ENCODE peak calls at places on chromosomes 4 and X, in six cellular contexts. L is neural progenitor cell, Q is neuronal stem cell, A is cardiac muscle cell, P is esophagus squamous epithelium, T is mucosa of descending colon. M is an unnamed sample.

GRCh38 chr4:169410839-169411770 is 140.3 kb upstream of the SH3RF1 start:
- DNase-seq in P (no peak), L (peak; percentile 32), A (peak; percentile 54), Q (peak; percentile 11), T (no peak), M (peak; percentile 69)

GRCh38 chrX:128616933-128617332 is 564.7 kb upstream of the ACTRT1 start:
- DNase-seq in A (no peak), P (no peak), L (no peak), T (no peak), Q (no peak), M (no peak)

GRCh38 chrX:142089193-142089592 is 115.9 kb downstream of the MAGEC2 start:
- DNase-seq in A (peak; percentile 41), P (no peak), T (no peak), Q (no peak), L (no peak), M (no peak)

GRCh38 chr4:155582971-155583437 is 83.6 kb upstream of the GUCY1A1 start:
- DNase-seq in T (no peak), P (no peak), Q (no peak), L (no peak), A (peak; percentile 89), M (peak; percentile 4)

GRCh38 chrX:28022371-28022770 is 41.1 kb upstream of the DCAF8L1 start:
- DNase-seq in T (no peak), A (peak; percentile 0), L (no peak), P (no peak), Q (no peak), M (no peak)

GRCh38 chr4:71586087-71586763 is 197.7 kb downstream of the GC start:
- DNase-seq in P (no peak), Q (no peak), L (no peak), A (no peak), T (no peak), M (no peak)

GRCh38 chr4:142954415-142954814 is 108.3 kb upstream of the INPP4B start:
- DNase-seq in A (no peak), P (no peak), T (no peak), L (no peak), Q (no peak), M (no peak)

GRCh38 chrX:12771445-12772069 is 19.7 kb upstream of the PRPS2 start:
- DNase-seq in Q (peak; percentile 29), T (peak; percentile 77), L (peak; percentile 84), P (no peak), A (peak; percentile 65), M (peak; percentile 62)

GRCh38 chrX:105526431-105526830 is 295.9 kb upstream of the NRK start:
- DNase-seq in Q (no peak), L (no peak), A (no peak), T (no peak), P (no peak), M (no peak)

GRCh38 chrX:107454302-107454701 is 4.8 kb downstream of the FRMPD3 start:
- DNase-seq in P (no peak), L (no peak), Q (no peak), T (no peak), A (no peak), M (no peak)

GRCh38 chr4:26175016-26175786 is 145.6 kb upstream of the RBPJ start:
- DNase-seq in A (no peak), Q (no peak), L (no peak), P (no peak), T (no peak), M (peak; percentile 63)

GRCh38 chr4:7822858-7823257 is 116.8 kb downstream of the AFAP1 start:
- DNase-seq in P (no peak), Q (no peak), T (no peak), L (no peak), A (no peak), M (no peak)

GRCh38 chr4:16516796-16517413 is 290.6 kb upstream of the TAPT1 start:
- DNase-seq in P (no peak), L (peak; percentile 27), Q (no peak), T (no peak), A (peak; percentile 85), M (no peak)

GRCh38 chr4:86924805-86925204 is 10.0 kb upstream of the AFF1 start:
- DNase-seq in A (peak; percentile 83), Q (no peak), P (no peak), T (no peak), L (no peak), M (no peak)

GRCh38 chrX:153989971-153990655 is 17.6 kb downstream of the TMEM187 start:
- DNase-seq in T (no peak), A (no peak), Q (no peak), L (no peak), P (no peak), M (peak; percentile 31)

GRCh38 chrX:16484338-16484737 is 165.6 kb upstream of the S100G start:
- DNase-seq in P (no peak), Q (no peak), L (no peak), T (no peak), A (peak; percentile 73), M (peak; percentile 19)

GRCh38 chr4:56048621-56049427 is 100.1 kb downstream of the CEP135 start:
- DNase-seq in P (no peak), A (peak; percentile 77), T (peak; percentile 80), L (peak; percentile 91), Q (peak; percentile 73), M (peak; percentile 11)

GRCh38 chrX:68183612-68184214 is 249.6 kb downstream of the OPHN1 start:
- DNase-seq in T (no peak), P (no peak), A (peak; percentile 52), Q (no peak), L (peak; percentile 30), M (no peak)

GRCh38 chrX:32448945-32449344 is 762.4 kb downstream of the DMD start:
- DNase-seq in T (no peak), A (no peak), L (no peak), Q (no peak), P (no peak), M (no peak)

GRCh38 chr4:148076964-148077363 is 345.1 kb downstream of the ARHGAP10 start:
- DNase-seq in T (no peak), A (no peak), Q (no peak), P (no peak), L (no peak), M (no peak)

GRCh38 chrX:69896046-69896445 is 153.7 kb downstream of the AWAT2 start:
- DNase-seq in A (no peak), P (no peak), L (no peak), Q (no peak), T (no peak), M (no peak)

GRCh38 chr4:142567199-142567598 is 278.9 kb downstream of the INPP4B start:
- DNase-seq in L (peak; percentile 88), Q (peak; percentile 53), T (peak; percentile 36), A (no peak), P (no peak), M (peak; percentile 74)

GRCh38 chrX:31832263-31832662 is 760.4 kb upstream of the FTHL17 start:
- DNase-seq in L (no peak), P (no peak), Q (no peak), T (no peak), A (no peak), M (no peak)

GRCh38 chr4:8838296-8838695 is 33.3 kb downstream of the HMX1 start:
- DNase-seq in A (no peak), Q (no peak), L (no peak), T (no peak), P (no peak), M (no peak)

GRCh38 chrX:134338527-134338926 is 101.5 kb downstream of the CCDC160 start:
- DNase-seq in P (no peak), A (no peak), Q (no peak), L (no peak), T (no peak), M (no peak)

GRCh38 chr4:159101983-159102622 is 776 bp upstream of the RAPGEF2 start:
- DNase-seq in T (peak; percentile 37), L (peak; percentile 40), P (no peak), A (peak; percentile 20), Q (no peak), M (no peak)

GRCh38 chr4:176526704-176527103 is 206.9 kb downstream of the SPCS3 start:
- DNase-seq in Q (no peak), T (no peak), L (no peak), P (no peak), A (no peak), M (no peak)

GRCh38 chrX:34578237-34578636 is 78.8 kb downstream of the TMEM47 start:
- DNase-seq in L (peak; percentile 41), Q (peak; percentile 1), T (no peak), A (peak; percentile 63), P (no peak), M (no peak)

DNA sequence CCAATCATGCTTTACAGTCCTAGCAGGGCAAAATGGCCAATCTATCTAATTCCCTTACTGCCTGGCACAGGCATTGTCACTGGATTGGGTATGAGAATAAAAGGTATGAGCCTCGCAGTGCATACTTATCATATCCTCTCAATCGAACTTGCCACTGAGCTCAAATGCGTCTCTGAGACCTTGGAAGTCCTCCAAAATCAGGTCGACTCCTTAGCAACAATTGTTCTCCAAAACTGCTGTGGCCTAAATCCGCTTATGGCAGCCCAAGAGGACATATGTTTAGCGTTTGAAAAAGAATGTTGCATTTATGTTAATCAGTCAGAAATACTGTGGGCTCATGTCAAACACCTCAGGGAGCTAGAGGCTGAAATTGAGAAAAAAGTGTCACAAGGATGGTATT is 69.7 kb downstream of the SPIN4 start:
- DNase-seq in Q (no peak), A (no peak), L (no peak), P (no peak), T (no peak), M (no peak)
- H3K9me3 ChIP-seq in Q (no peaks in the 10 kb centered on the region), A (no peaks in the 10 kb centered on the region), L (peaks cover under 1% of the 10 kb centered on the region), P (no peaks in the 10 kb centered on the region), T (no peaks in the 10 kb centered on the region), M (no peaks in the 10 kb centered on the region)

GRCh38 chrX:40153335-40154221 is 55.8 kb upstream of the BCOR start:
- DNase-seq in L (peak; percentile 70), P (peak; percentile 3), A (peak; percentile 56), Q (no peak), T (peak; percentile 72), M (peak; percentile 44)
- H3K9me3 ChIP-seq in L (no peaks in the 10 kb centered on the region), P (no peaks in the 10 kb centered on the region), A (no peaks in the 10 kb centered on the region), Q (no peaks in the 10 kb centered on the region), T (no peaks in the 10 kb centered on the region), M (no peaks in the 10 kb centered on the region)

GRCh38 chr4:19913670-19914069 is 338.0 kb upstream of the SLIT2 start:
- DNase-seq in T (no peak), P (no peak), A (no peak), Q (no peak), L (no peak), M (no peak)
- H3K9me3 ChIP-seq in T (no peaks in the 10 kb centered on the region), P (no peaks in the 10 kb centered on the region), A (no peaks in the 10 kb centered on the region), Q (no peaks in the 10 kb centered on the region), L (no peaks in the 10 kb centered on the region), M (no peaks in the 10 kb centered on the region)

GRCh38 chr4:2604614-2605013 is 68.2 kb downstream of the FAM193A start:
- DNase-seq in A (no peak), T (no peak), P (no peak), L (peak; percentile 53), Q (no peak), M (no peak)

GRCh38 chr4:2607107-2607506 is 70.7 kb downstream of the FAM193A start:
- DNase-seq in A (no peak), P (no peak), T (no peak), L (no peak), Q (no peak), M (no peak)

DNA sequence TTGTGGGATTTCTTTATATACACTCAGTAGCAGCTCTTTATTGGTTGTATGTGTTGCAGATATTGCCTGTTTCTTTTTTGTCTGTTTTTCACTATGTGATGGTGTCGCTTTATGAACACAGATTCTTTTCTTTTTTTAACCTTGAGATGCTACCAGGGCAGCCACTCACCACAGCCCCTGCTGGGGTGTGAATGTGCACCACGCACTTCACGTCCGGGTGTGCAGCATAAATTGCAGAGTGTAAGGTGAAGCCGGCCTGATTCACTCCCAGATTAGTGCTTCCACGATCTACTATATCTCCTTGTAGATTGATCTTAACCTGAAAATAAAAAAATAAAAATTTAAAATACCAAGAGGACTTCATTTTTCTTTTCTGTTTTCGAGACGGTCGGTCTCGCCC is 71.4 kb downstream of the FAM193A start:
- DNase-seq in P (no peak), T (no peak), L (no peak), Q (no peak), A (no peak), M (no peak)
- H3K9me3 ChIP-seq in P (no peaks in the 10 kb centered on the region), T (no peaks in the 10 kb centered on the region), L (no peaks in the 10 kb centered on the region), Q (no peaks in the 10 kb centered on the region), A (no peaks in the 10 kb centered on the region), M (no peaks in the 10 kb centered on the region)